ENCODE peak calls at places on chromosomes 12 and 14, in six cellular contexts. U is NCI-H510A treated with DMSO at 0.1 percent for 48 hours; Q is activated gamma-delta T cell treated with Interleukin-2 at 50 U/mL for 16 hours; K is activated CD4-positive, alpha-beta memory T cell treated with anti-CD3 and anti-CD28 coated beads, Interleukin-2, amount 10 ng/mL, durations not matched to agents 7 days and 5 days; O is activated CD8-positive, alpha-beta memory T cell treated with anti-CD3 and anti-CD28 coated beads for 4 hours; T is endodermal cell. P is an unnamed sample.

GRCh38 chr12:105982022-105982421 is 156.7 kb downstream of the NUAK1 start:
- DNase-seq in T (no peak), Q (no peak), U (peak), O (no peak), K (no peak), P (no peak)

GRCh38 chr14:90294872-90295271 is 36.9 kb downstream of the NRDE2 start:
- DNase-seq in K (no peak), Q (no peak), T (no peak), O (no peak), U (no peak), P (peak)

GRCh38 chr14:105944632-105945610 is 418.5 kb downstream of the TMEM121 start:
- DNase-seq in K (peak), U (no peak), Q (peak), O (peak), T (peak), P (peak)

GRCh38 chr14:50541159-50541567 is 8.8 kb upstream of the MAP4K5 start:
- DNase-seq in Q (no peak), T (no peak), U (no peak), O (no peak), K (no peak), P (no peak)

GRCh38 chr14:63922696-63923421 is 70.1 kb downstream of the SYNE2 start:
- DNase-seq in Q (no peak), U (no peak), O (no peak), K (no peak), T (no peak), P (no peak)

GRCh38 chr14:50045039-50045711 is 71.2 kb downstream of the VCPKMT start:
- DNase-seq in U (no peak), K (peak), T (no peak), O (peak), Q (peak), P (peak)

GRCh38 chr14:61923348-61923747 is 161.1 kb downstream of the SNAPC1 start:
- DNase-seq in U (no peak), Q (no peak), O (no peak), K (no peak), T (no peak), P (no peak)

GRCh38 chr14:57983235-57983634 is 117.3 kb upstream of the SLC35F4 start:
- DNase-seq in K (no peak), T (no peak), O (no peak), U (no peak), Q (no peak), P (no peak)

GRCh38 chr12:53063708-53064612 is 14.1 kb downstream of the TNS2 start:
- DNase-seq in U (no peak), O (no peak), Q (no peak), K (no peak), T (peak), P (no peak)

GRCh38 chr12:103908877-103909276 is 21.3 kb upstream of the HSP90B1 start:
- DNase-seq in U (no peak), O (no peak), K (no peak), Q (no peak), T (no peak), P (no peak)

GRCh38 chr14:39491134-39491541 is 58.9 kb upstream of the FBXO33 start:
- DNase-seq in K (no peak), O (no peak), U (peak), T (no peak), Q (no peak), P (no peak)

GRCh38 chr12:78880078-78880477 is 15.5 kb downstream of the SYT1 start:
- DNase-seq in T (peak), U (no peak), Q (no peak), O (no peak), K (no peak), P (no peak)

GRCh38 chr14:78997811-78998210 is 827.6 kb downstream of the NRXN3 start:
- DNase-seq in U (peak), O (no peak), K (no peak), T (no peak), Q (no peak), P (no peak)

GRCh38 chr14:85479771-85480170 is 50.2 kb upstream of the FLRT2 start:
- DNase-seq in T (no peak), U (no peak), O (no peak), Q (no peak), K (no peak), P (no peak)

GRCh38 chr12:6541371-6542165 is 7.3 kb downstream of the GAPDH start:
- DNase-seq in O (no peak), Q (no peak), K (no peak), T (peak), U (no peak), P (no peak)

GRCh38 chr12:47855502-47855901 is 35.8 kb upstream of the HDAC7 start:
- DNase-seq in T (peak), U (no peak), K (no peak), Q (no peak), O (no peak), P (no peak)

GRCh38 chr12:40792792-40793386 is 100.7 kb downstream of the CNTN1 start:
- DNase-seq in U (no peak), T (no peak), O (no peak), K (no peak), Q (no peak), P (no peak)

GRCh38 chr12:13981296-13981962 is at the start of gene GRIN2B:
- DNase-seq in K (no peak), T (peak), U (no peak), O (no peak), Q (no peak), P (no peak)

GRCh38 chr14:67199016-67199415 is 9.8 kb downstream of the GARIN2 start:
- DNase-seq in U (no peak), K (no peak), O (no peak), Q (no peak), T (no peak), P (no peak)

GRCh38 chr14:56159066-56159465 is 40.9 kb downstream of the PELI2 start:
- DNase-seq in O (no peak), U (no peak), K (no peak), T (no peak), Q (no peak), P (no peak)

GRCh38 chr14:92877757-92878431 is 45.1 kb upstream of the CHGA start:
- DNase-seq in K (no peak), Q (no peak), T (peak), O (no peak), U (no peak), P (no peak)

GRCh38 chr12:128947199-128947598 is 93.9 kb downstream of the GLT1D1 start:
- DNase-seq in Q (no peak), U (peak), O (no peak), K (no peak), T (peak), P (no peak)

GRCh38 chr14:87944987-87945604 is 47.9 kb downstream of the GALC start:
- DNase-seq in U (peak), T (no peak), Q (no peak), O (no peak), K (no peak), P (no peak)

GRCh38 chr14:94775875-94776217 is 5.9 kb upstream of the GSC start:
- DNase-seq in O (no peak), Q (no peak), T (no peak), U (no peak), K (no peak), P (no peak)

GRCh38 chr12:90262261-90262660 is 553.6 kb upstream of the ATP2B1 start:
- DNase-seq in Q (no peak), O (no peak), T (no peak), K (no peak), U (no peak), P (no peak)

GRCh38 chr12:128269108-128269713 is 2.2 kb downstream of the TMEM132C start:
- DNase-seq in Q (no peak), O (no peak), K (no peak), U (no peak), T (peak), P (no peak)

GRCh38 chr12:118972982-118973381 is 8.4 kb upstream of the SRRM4 start:
- DNase-seq in U (no peak), O (no peak), K (no peak), T (no peak), Q (no peak), P (no peak)

GRCh38 chr14:96858643-96859042 is 61.5 kb downstream of the VRK1 start:
- DNase-seq in T (no peak), O (no peak), K (no peak), U (no peak), Q (no peak), P (no peak)

GRCh38 chr14:71487941-71488340 is 444.3 kb upstream of the RGS6 start:
- DNase-seq in U (no peak), O (no peak), K (no peak), T (no peak), Q (no peak), P (no peak)

GRCh38 chr14:75794615-75795038 is 133.6 kb downstream of the TTLL5 start:
- DNase-seq in T (no peak), Q (no peak), U (no peak), K (no peak), O (no peak), P (no peak)

GRCh38 chr14:67387195-67387594 is 24.8 kb downstream of the PLEK2 start:
- DNase-seq in O (no peak), K (no peak), Q (no peak), U (no peak), T (no peak), P (no peak)

GRCh38 chr12:47778842-47779241 is 5.8 kb downstream of the SLC48A1 start:
- DNase-seq in Q (no peak), U (no peak), K (no peak), T (no peak), O (no peak), P (no peak)

P was measured in CD14-positive monocyte.